ENCODE peak calls at places on chromosome 10, in seven cellular contexts. Q is H7, M is IMR-90, W is frontal cortex, D is GM10248, X is A172, O is iPS-NIHi11. G is an unnamed sample.

GRCh38 chr10:75042292-75042974 is 69.0 kb upstream of the SAMD8 start:
- DNase-seq in D (no peak), Q (no peak), M (peak), X (no peak), O (no peak), W (no peak), G (no peak)

GRCh38 chr10:73894245-73894971 is 16.5 kb upstream of the PLAU start:
- DNase-seq in O (no peak), X (peak), W (no peak), M (peak), D (no peak), Q (no peak), G (no peak)

GRCh38 chr10:13276749-13277394 is 23.0 kb downstream of the PHYH start:
- DNase-seq in Q (no peak), X (no peak), D (no peak), O (no peak), M (peak), W (no peak), G (no peak)

GRCh38 chr10:70379581-70380176 is 2.7 kb downstream of the LRRC20 start:
- DNase-seq in X (no peak), W (no peak), O (peak), M (no peak), D (peak), Q (peak), G (peak)

GRCh38 chr10:30057421-30057841 is 2.0 kb downstream of the JCAD start:
- DNase-seq in X (peak), O (no peak), M (peak), Q (no peak), W (no peak), D (no peak), G (peak)

GRCh38 chr10:3755440-3756359 is 29.3 kb downstream of the KLF6 start:
- DNase-seq in M (peak), W (no peak), O (no peak), Q (no peak), X (peak), D (no peak), G (peak)

GRCh38 chr10:35074266-35074665 is 15.9 kb downstream of the CUL2 start:
- DNase-seq in D (no peak), M (peak), O (no peak), X (peak), W (no peak), Q (no peak), G (no peak)

GRCh38 chr10:97676770-97677581 is 10.1 kb downstream of the AVPI1 start:
- DNase-seq in W (peak), O (peak), M (peak), D (peak), Q (peak), X (peak), G (peak)

GRCh38 chr10:22611425-22612111 is 102.8 kb downstream of the PIP4K2A start:
- DNase-seq in D (no peak), M (no peak), Q (no peak), W (no peak), X (no peak), O (no peak), G (no peak)

GRCh38 chr10:66586073-66586472 is 339.8 kb upstream of the LRRTM3 start:
- DNase-seq in O (peak), Q (peak), W (no peak), D (no peak), M (peak), X (no peak), G (peak)

GRCh38 chr10:59337254-59337653 is 25.1 kb downstream of the FAM13C start:
- DNase-seq in O (no peak), Q (no peak), D (no peak), X (no peak), M (peak), W (no peak), G (peak)

GRCh38 chr10:23078114-23078513 is 17.3 kb upstream of the MSRB2 start:
- DNase-seq in Q (no peak), O (no peak), D (no peak), W (no peak), M (no peak), X (no peak), G (no peak)

GRCh38 chr10:90963331-90963730 is 42.4 kb upstream of the ANKRD1 start:
- DNase-seq in O (no peak), M (no peak), D (no peak), W (no peak), X (no peak), Q (no peak), G (no peak)

GRCh38 chr10:101130984-101131961 is at the start of gene TLX1:
- DNase-seq in X (no peak), D (no peak), O (peak), M (no peak), Q (peak), W (peak), G (peak)

GRCh38 chr10:48973065-48973464 is 33.4 kb upstream of the LRRC18 start:
- DNase-seq in X (no peak), D (no peak), M (peak), O (no peak), W (no peak), Q (no peak), G (no peak)

GRCh38 chr10:71266147-71266917 is 52.7 kb upstream of the SLC29A3 start:
- DNase-seq in M (peak), Q (no peak), W (no peak), O (no peak), D (no peak), X (peak), G (peak)

GRCh38 chr10:91528080-91528479 is 104.8 kb downstream of the PPP1R3C start:
- DNase-seq in X (no peak), O (no peak), D (no peak), M (no peak), W (no peak), Q (no peak), G (no peak)

GRCh38 chr10:33489606-33490176 is 155.2 kb upstream of the NRP1 start:
- DNase-seq in M (peak), D (no peak), Q (no peak), W (no peak), O (no peak), X (no peak), G (no peak)

GRCh38 chr10:110163841-110164240 is 43.6 kb upstream of the MXI1 start:
- DNase-seq in O (no peak), M (no peak), Q (no peak), W (no peak), D (no peak), X (no peak), G (no peak)

GRCh38 chr10:69789164-69789576 is 12.5 kb upstream of the COL13A1 start:
- DNase-seq in D (no peak), M (no peak), Q (no peak), W (no peak), X (no peak), O (peak), G (peak)

GRCh38 chr10:90484518-90484917 is 373.3 kb downstream of the HTR7 start:
- DNase-seq in Q (no peak), W (no peak), M (no peak), D (no peak), X (no peak), O (no peak), G (peak)

GRCh38 chr10:27715505-27715904 is 30.1 kb downstream of the MKX start:
- DNase-seq in D (no peak), X (no peak), Q (no peak), W (no peak), M (no peak), O (no peak), G (no peak)

GRCh38 chr10:108039821-108040584 is 875.5 kb upstream of the SORCS1 start:
- DNase-seq in O (no peak), Q (no peak), M (no peak), W (no peak), X (no peak), D (no peak), G (no peak)

GRCh38 chr10:11683529-11684320 is 58.5 kb upstream of the ECHDC3 start:
- DNase-seq in Q (no peak), D (no peak), M (no peak), X (no peak), W (no peak), O (no peak), G (no peak)

GRCh38 chr10:128022216-128023196 is 103.7 kb downstream of the MKI67 start:
- DNase-seq in O (no peak), Q (no peak), X (no peak), W (no peak), D (no peak), M (no peak), G (no peak)

GRCh38 chr10:48364659-48365405 is 58.4 kb downstream of the MAPK8 start:
- DNase-seq in X (no peak), M (peak), O (no peak), Q (no peak), D (no peak), W (no peak), G (no peak)